ENCODE peak calls at places on chromosomes 6 and 20, in ten cellular contexts. M, H, I, N, F, J, S, V, Y and D are unnamed samples.

GRCh38 chr6:56259682-56260081 is 12.3 kb upstream of the COL21A1 start:
- DNase-seq in M (peak; percentile 72), H (peak; percentile 25), I (no peak), N (no peak), F (no peak), J (no peak), S (no peak), V (peak; percentile 71), Y (no peak), D (peak; percentile 20)

GRCh38 chr6:48986803-48987202 is 476.2 kb downstream of the MMUT start:
- DNase-seq in M (no peak), H (no peak), I (no peak), N (no peak), F (no peak), J (no peak), S (no peak), V (no peak), Y (no peak), D (peak; percentile 77)

GRCh38 chr6:141307309-141307998 is 825.3 kb upstream of the GJE1 start:
- DNase-seq in M (no peak), H (no peak), I (no peak), N (no peak), F (no peak), J (no peak), S (no peak), V (no peak), Y (no peak), D (no peak)

GRCh38 chr6:170177383-170178265 is 113.3 kb downstream of the DLL1 start:
- DNase-seq in M (no peak), H (no peak), I (no peak), N (no peak), F (peak; percentile 36), J (peak; percentile 88), S (peak; percentile 44), V (no peak), Y (no peak), D (peak; percentile 50)

GRCh38 chr6:137493218-137494038 is 766 bp downstream of the OLIG3 start:
- DNase-seq in M (no peak), H (no peak), I (no peak), N (no peak), F (peak; percentile 43), J (peak; percentile 22), S (no peak), V (no peak), Y (no peak), D (no peak)

GRCh38 chr6:43396408-43397149 is 27.1 kb upstream of the ZNF318 start:
- DNase-seq in M (no peak), H (no peak), I (peak; percentile 36), N (no peak), F (no peak), J (peak; percentile 45), S (no peak), V (no peak), Y (no peak), D (peak; percentile 90)

GRCh38 chr6:83311231-83311630 is 118.1 kb downstream of the RWDD2A start:
- DNase-seq in M (no peak), H (peak; percentile 14), I (no peak), N (peak; percentile 5), F (no peak), J (no peak), S (no peak), V (peak; percentile 28), Y (no peak), D (no peak)

GRCh38 chr6:168583821-168584220 is 142.8 kb downstream of the SMOC2 start:
- DNase-seq in M (no peak), H (no peak), I (peak; percentile 62), N (no peak), F (no peak), J (no peak), S (no peak), V (no peak), Y (no peak), D (no peak)

GRCh38 chr20:25336561-25337422 is 53.8 kb downstream of the ABHD12 start:
- DNase-seq in M (peak; percentile 53), H (no peak), I (no peak), N (peak; percentile 29), F (no peak), J (no peak), S (no peak), V (peak; percentile 61), Y (no peak), D (no peak)